ENCODE peak calls at places on chromosomes 6 and 20, in five cellular contexts. One of them, this sample, is unnamed.
A peak's percentile ranks its signal among the peaks of the same experiment; 100 is the strongest.

GRCh38 chr6:85347787-85348186 is 102.1 kb upstream of the NT5E start:
- DNase-seq in neuronal stem cell: no peak
- DNase-seq in IMR-90: no peak
- DNase-seq in H1: no peak
- DNase-seq in mesendoderm: no peak
- DNase-seq in this sample: no peak

GRCh38 chr6:119727504-119728219 is 378.1 kb upstream of the MAN1A1 start:
- DNase-seq in neuronal stem cell: no peak
- DNase-seq in IMR-90: no peak
- DNase-seq in H1: no peak
- DNase-seq in mesendoderm: peak; percentile 95
- DNase-seq in this sample: peak; percentile 96

GRCh38 chr6:31356216-31356945 is 598 bp downstream of the HLA-B start:
- DNase-seq in neuronal stem cell: no peak
- DNase-seq in IMR-90: peak; percentile 18
- DNase-seq in H1: peak; percentile 65
- DNase-seq in mesendoderm: no peak
- DNase-seq in this sample: peak; percentile 25

GRCh38 chr6:162260024-162260423 is 467.5 kb downstream of the PRKN start:
- DNase-seq in neuronal stem cell: no peak
- DNase-seq in IMR-90: no peak
- DNase-seq in H1: no peak
- DNase-seq in mesendoderm: no peak
- DNase-seq in this sample: no peak

GRCh38 chr6:167512926-167513325 is 188.0 kb downstream of the TTLL2 start:
- DNase-seq in neuronal stem cell: no peak
- DNase-seq in IMR-90: no peak
- DNase-seq in H1: no peak
- DNase-seq in mesendoderm: no peak
- DNase-seq in this sample: no peak

GRCh38 chr20:18986146-18986830 is 172.7 kb downstream of the SCP2D1 start:
- DNase-seq in neuronal stem cell: no peak
- DNase-seq in IMR-90: no peak
- DNase-seq in H1: no peak
- DNase-seq in mesendoderm: no peak
- DNase-seq in this sample: no peak

GRCh38 chr6:46735720-46736031 is 501 bp upstream of the PLA2G7 start:
- DNase-seq in neuronal stem cell: no peak
- DNase-seq in IMR-90: no peak
- DNase-seq in H1: no peak
- DNase-seq in mesendoderm: no peak
- DNase-seq in this sample: no peak

GRCh38 chr6:54827010-54827409 is 19.6 kb upstream of the FAM83B start:
- DNase-seq in neuronal stem cell: no peak
- DNase-seq in IMR-90: no peak
- DNase-seq in H1: no peak
- DNase-seq in mesendoderm: no peak
- DNase-seq in this sample: no peak

GRCh38 chr6:54910326-54910952 is 63.9 kb downstream of the FAM83B start:
- DNase-seq in neuronal stem cell: no peak
- DNase-seq in IMR-90: peak; percentile 8
- DNase-seq in H1: no peak
- DNase-seq in mesendoderm: no peak
- DNase-seq in this sample: no peak

GRCh38 chr6:129733290-129733689 is 23.3 kb upstream of the ARHGAP18 start:
- DNase-seq in neuronal stem cell: no peak
- DNase-seq in IMR-90: no peak
- DNase-seq in H1: no peak
- DNase-seq in mesendoderm: no peak
- DNase-seq in this sample: no peak

GRCh38 chr6:138800377-138801150 is 4.7 kb downstream of the ECT2L start:
- DNase-seq in neuronal stem cell: no peak
- DNase-seq in IMR-90: no peak
- DNase-seq in H1: no peak
- DNase-seq in mesendoderm: peak; percentile 88
- DNase-seq in this sample: no peak

GRCh38 chr6:2196079-2196679 is 49.2 kb downstream of the GMDS start:
- DNase-seq in neuronal stem cell: peak; percentile 31
- DNase-seq in IMR-90: peak; percentile 61
- DNase-seq in H1: no peak
- DNase-seq in mesendoderm: peak; percentile 52
- DNase-seq in this sample: peak; percentile 41

GRCh38 chr6:76810286-76810685 is 653.0 kb downstream of the HTR1B start:
- DNase-seq in neuronal stem cell: no peak
- DNase-seq in IMR-90: no peak
- DNase-seq in H1: no peak
- DNase-seq in mesendoderm: no peak
- DNase-seq in this sample: no peak

GRCh38 chr6:89970609-89971337 is 76.5 kb downstream of the GJA10 start:
- DNase-seq in neuronal stem cell: peak; percentile 48
- DNase-seq in IMR-90: peak; percentile 74
- DNase-seq in H1: no peak
- DNase-seq in mesendoderm: peak; percentile 57
- DNase-seq in this sample: peak; percentile 85

GRCh38 chr20:63417213-63418120 is 55.0 kb downstream of the KCNQ2 start:
- DNase-seq in neuronal stem cell: no peak
- DNase-seq in IMR-90: no peak
- DNase-seq in H1: no peak
- DNase-seq in mesendoderm: no peak
- DNase-seq in this sample: no peak

GRCh38 chr6:52221302-52221701 is 23.0 kb downstream of the IL17F start:
- DNase-seq in neuronal stem cell: no peak
- DNase-seq in IMR-90: no peak
- DNase-seq in H1: no peak
- DNase-seq in mesendoderm: no peak
- DNase-seq in this sample: no peak

GRCh38 chr6:15948930-15949900 is 179.7 kb upstream of the MYLIP start:
- DNase-seq in neuronal stem cell: no peak
- DNase-seq in IMR-90: no peak
- DNase-seq in H1: no peak
- DNase-seq in mesendoderm: peak; percentile 61
- DNase-seq in this sample: peak; percentile 35

GRCh38 chr6:48563426-48563825 is 452.4 kb upstream of the PTCHD4 start:
- DNase-seq in neuronal stem cell: no peak
- DNase-seq in IMR-90: no peak
- DNase-seq in H1: no peak
- DNase-seq in mesendoderm: no peak
- DNase-seq in this sample: peak; percentile 27

GRCh38 chr6:5085638-5086293 is 625 bp downstream of the PPP1R3G start:
- DNase-seq in neuronal stem cell: peak; percentile 49
- DNase-seq in IMR-90: peak; percentile 30
- DNase-seq in H1: peak; percentile 74
- DNase-seq in mesendoderm: peak; percentile 74
- DNase-seq in this sample: peak; percentile 53

GRCh38 chr6:161546632-161547031 is 272.8 kb upstream of the AGPAT4 start:
- DNase-seq in neuronal stem cell: no peak
- DNase-seq in IMR-90: no peak
- DNase-seq in H1: no peak
- DNase-seq in mesendoderm: no peak
- DNase-seq in this sample: no peak

GRCh38 chr6:142728910-142729481 is 216.0 kb downstream of the HIVEP2 start:
- DNase-seq in neuronal stem cell: no peak
- DNase-seq in IMR-90: peak; percentile 58
- DNase-seq in H1: no peak
- DNase-seq in mesendoderm: peak; percentile 60
- DNase-seq in this sample: peak; percentile 51

GRCh38 chr6:144321839-144322591 is 36.9 kb downstream of the UTRN start:
- DNase-seq in neuronal stem cell: no peak
- DNase-seq in IMR-90: peak; percentile 65
- DNase-seq in H1: no peak
- DNase-seq in mesendoderm: peak; percentile 59
- DNase-seq in this sample: no peak

GRCh38 chr20:17825251-17825691 is 125.5 kb downstream of the BANF2 start:
- DNase-seq in neuronal stem cell: no peak
- DNase-seq in IMR-90: no peak
- DNase-seq in H1: no peak
- DNase-seq in mesendoderm: no peak
- DNase-seq in this sample: no peak

GRCh38 chr20:32201296-32201976 is 6.1 kb downstream of the PLAGL2 start:
- DNase-seq in neuronal stem cell: no peak
- DNase-seq in IMR-90: peak; percentile 43
- DNase-seq in H1: no peak
- DNase-seq in mesendoderm: no peak
- DNase-seq in this sample: no peak

GRCh38 chr6:88671624-88672023 is 291.8 kb downstream of the RNGTT start:
- DNase-seq in neuronal stem cell: no peak
- DNase-seq in IMR-90: no peak
- DNase-seq in H1: no peak
- DNase-seq in mesendoderm: no peak
- DNase-seq in this sample: no peak

GRCh38 chr6:116535109-116535508 is 10.4 kb downstream of the TRAPPC3L start:
- DNase-seq in neuronal stem cell: no peak
- DNase-seq in IMR-90: peak; percentile 31
- DNase-seq in H1: no peak
- DNase-seq in mesendoderm: no peak
- DNase-seq in this sample: peak; percentile 84

GRCh38 chr20:44056010-44056698 is 130.8 kb downstream of the JPH2 start:
- DNase-seq in neuronal stem cell: peak; percentile 14
- DNase-seq in IMR-90: no peak
- DNase-seq in H1: peak; percentile 69
- DNase-seq in mesendoderm: peak; percentile 78
- DNase-seq in this sample: peak; percentile 13

GRCh38 chr6:115602471-115602870 is 458.2 kb downstream of the FRK start:
- DNase-seq in neuronal stem cell: no peak
- DNase-seq in IMR-90: no peak
- DNase-seq in H1: no peak
- DNase-seq in mesendoderm: no peak
- DNase-seq in this sample: no peak

GRCh38 chr6:3001773-3002293 is 2.1 kb downstream of the NQO2 start:
- DNase-seq in neuronal stem cell: no peak
- DNase-seq in IMR-90: peak; percentile 77
- DNase-seq in H1: no peak
- DNase-seq in mesendoderm: peak; percentile 95
- DNase-seq in this sample: peak; percentile 37

GRCh38 chr6:129671442-129672344 is 38.3 kb downstream of the ARHGAP18 start:
- DNase-seq in neuronal stem cell: no peak
- DNase-seq in IMR-90: no peak
- DNase-seq in H1: no peak
- DNase-seq in mesendoderm: peak; percentile 65
- DNase-seq in this sample: peak; percentile 42

GRCh38 chr6:29447670-29448069 is 8.6 kb downstream of the OR10C1 start:
- DNase-seq in neuronal stem cell: peak; percentile 47
- DNase-seq in IMR-90: no peak
- DNase-seq in H1: no peak
- DNase-seq in mesendoderm: peak; percentile 89
- DNase-seq in this sample: no peak

GRCh38 chr6:115360602-115361325 is 699.9 kb downstream of the FRK start:
- DNase-seq in neuronal stem cell: no peak
- DNase-seq in IMR-90: no peak
- DNase-seq in H1: no peak
- DNase-seq in mesendoderm: no peak
- DNase-seq in this sample: no peak

GRCh38 chr6:169489642-169490408 is 212.0 kb downstream of the WDR27 start:
- DNase-seq in neuronal stem cell: no peak
- DNase-seq in IMR-90: no peak
- DNase-seq in H1: no peak
- DNase-seq in mesendoderm: peak; percentile 10
- DNase-seq in this sample: no peak

GRCh38 chr20:60009826-60010616 is 51.8 kb downstream of the CDH26 start:
- DNase-seq in neuronal stem cell: no peak
- DNase-seq in IMR-90: no peak
- DNase-seq in H1: no peak
- DNase-seq in mesendoderm: peak; percentile 73
- DNase-seq in this sample: no peak

GRCh38 chr6:92756912-92757311 is 662.4 kb downstream of the EPHA7 start:
- DNase-seq in neuronal stem cell: no peak
- DNase-seq in IMR-90: peak; percentile 65
- DNase-seq in H1: no peak
- DNase-seq in mesendoderm: no peak
- DNase-seq in this sample: no peak

GRCh38 chr6:63798378-63798777 is 162.8 kb downstream of the PHF3 start:
- DNase-seq in neuronal stem cell: no peak
- DNase-seq in IMR-90: no peak
- DNase-seq in H1: no peak
- DNase-seq in mesendoderm: no peak
- DNase-seq in this sample: no peak
- H2BK120ac ChIP-seq in neuronal stem cell: no peak overlapping the region
- H2BK120ac ChIP-seq in IMR-90: no peak overlapping the region
- H2BK120ac ChIP-seq in H1: no peak overlapping the region
- H2BK120ac ChIP-seq in mesendoderm: no peak overlapping the region
- H2BK120ac ChIP-seq in this sample: no peak overlapping the region

DNA sequence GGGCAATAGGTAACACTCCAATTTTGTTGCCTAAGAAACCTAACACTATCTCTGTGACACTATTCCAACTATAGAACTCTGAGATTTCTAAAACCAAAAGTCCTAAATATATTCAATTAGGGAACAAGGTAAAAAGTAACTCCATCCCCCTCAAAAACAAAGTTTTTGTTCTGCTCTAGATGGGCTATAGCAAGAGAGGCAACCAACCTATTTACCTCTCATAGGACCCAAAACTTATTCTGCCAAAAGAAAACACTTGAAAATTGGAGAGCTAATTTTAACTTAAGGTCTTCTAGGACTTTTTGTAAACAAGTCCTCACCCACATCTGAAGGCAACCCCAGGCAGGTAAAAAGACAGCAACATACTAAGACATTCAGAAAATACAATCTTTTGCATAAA is 7.7 kb downstream of the RBM39 start:
- DNase-seq in neuronal stem cell: no peak
- DNase-seq in IMR-90: no peak
- DNase-seq in H1: no peak
- DNase-seq in mesendoderm: no peak
- DNase-seq in this sample: no peak
- H3K4me3 ChIP-seq in neuronal stem cell: no peak overlapping the region
- H3K4me3 ChIP-seq in IMR-90: no peak overlapping the region
- H3K4me3 ChIP-seq in H1: no peak overlapping the region
- H3K4me3 ChIP-seq in mesendoderm: no peak overlapping the region
- H3K4me3 ChIP-seq in this sample: no peak overlapping the region

DNA sequence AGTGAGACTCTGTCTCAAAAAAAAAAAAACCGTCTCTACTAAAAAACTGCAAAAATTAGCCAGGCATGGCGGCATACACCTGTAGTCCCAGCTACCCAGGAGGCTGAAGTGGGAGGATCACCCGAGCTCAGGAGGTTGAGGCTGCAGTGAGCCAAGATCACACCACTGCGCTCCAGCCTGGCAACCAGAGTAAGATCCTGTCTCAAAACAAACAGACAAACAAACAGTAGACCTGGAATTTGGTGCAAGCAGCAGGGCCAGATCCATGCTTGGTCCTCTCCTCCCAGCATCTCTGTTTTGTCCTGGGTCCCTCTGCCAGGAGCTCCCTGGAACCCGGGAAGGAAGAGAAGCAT is 11.6 kb downstream of the RIPOR3 start:
- DNase-seq in neuronal stem cell: no peak
- DNase-seq in IMR-90: no peak
- DNase-seq in H1: no peak
- DNase-seq in mesendoderm: no peak
- DNase-seq in this sample: no peak
- H2BK120ac ChIP-seq in neuronal stem cell: no peak overlapping the region
- H2BK120ac ChIP-seq in IMR-90: peak overlapping the region; percentile 43
- H2BK120ac ChIP-seq in H1: no peak overlapping the region
- H2BK120ac ChIP-seq in mesendoderm: no peak overlapping the region
- H2BK120ac ChIP-seq in this sample: peak overlapping the region; percentile 16

DNA sequence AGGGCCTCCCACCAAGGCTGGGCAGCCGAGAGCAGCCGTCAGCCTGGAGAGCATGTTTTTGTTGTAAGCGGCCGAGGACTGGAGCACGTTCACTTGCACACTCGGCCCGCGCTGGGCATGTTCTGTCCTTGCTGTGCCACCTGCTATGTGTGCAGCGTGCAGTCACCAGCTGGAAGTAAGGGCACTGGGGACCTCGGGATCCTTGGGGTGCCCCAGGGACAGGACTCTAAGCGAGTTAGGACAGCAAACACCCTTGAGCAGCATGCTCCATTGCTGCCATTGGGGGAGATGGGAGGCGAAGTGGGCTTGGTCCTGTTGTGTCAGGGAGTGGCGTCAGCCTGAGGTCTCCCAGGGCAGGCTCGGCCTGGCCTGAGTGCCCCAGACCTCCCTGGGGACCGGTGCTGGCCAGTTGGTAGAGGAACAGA is 18.6 kb downstream of the DYNLT1 start:
- DNase-seq in neuronal stem cell: no peak
- DNase-seq in IMR-90: no peak
- DNase-seq in H1: no peak
- DNase-seq in mesendoderm: no peak
- DNase-seq in this sample: no peak
- H3K4me3 ChIP-seq in neuronal stem cell: no peak overlapping the region
- H3K4me3 ChIP-seq in IMR-90: no peak overlapping the region
- H3K4me3 ChIP-seq in H1: no peak overlapping the region
- H3K4me3 ChIP-seq in mesendoderm: no peak overlapping the region
- H3K4me3 ChIP-seq in this sample: no peak overlapping the region

This sample was measured in trophoblast cell.